ENCODE peak calls at places on chromosomes 4 and X, in five cellular contexts. One of them, this sample, is unnamed. For H3K4me1, the result is how much of the 10 kb centered on the place peaks cover.

GRCh38 chr4:185238261-185238681 is 28.9 kb downstream of the SNX25 start:
- DNase-seq in suprapubic skin: no peak
- DNase-seq in SK-N-SH: no peak
- DNase-seq in endothelial cell of umbilical vein: no peak
- DNase-seq in Panc1: no peak
- DNase-seq in this sample: no peak

GRCh38 chr4:8276358-8277240 is 7.0 kb downstream of the HTRA3 start:
- DNase-seq in endothelial cell of umbilical vein: peak
- DNase-seq in Panc1: no peak
- DNase-seq in SK-N-SH: no peak
- DNase-seq in suprapubic skin: no peak
- DNase-seq in this sample: no peak

GRCh38 chr4:150493846-150494245 is 88.1 kb upstream of the MAB21L2 start:
- DNase-seq in SK-N-SH: no peak
- DNase-seq in suprapubic skin: no peak
- DNase-seq in endothelial cell of umbilical vein: no peak
- DNase-seq in Panc1: no peak
- DNase-seq in this sample: no peak

GRCh38 chr4:7699040-7699439 is 240.6 kb downstream of the AFAP1 start:
- DNase-seq in suprapubic skin: no peak
- DNase-seq in SK-N-SH: peak
- DNase-seq in Panc1: no peak
- DNase-seq in endothelial cell of umbilical vein: no peak
- DNase-seq in this sample: no peak

GRCh38 chr4:97987019-97987648 is 156.1 kb downstream of the STPG2 start:
- DNase-seq in suprapubic skin: no peak
- DNase-seq in Panc1: no peak
- DNase-seq in endothelial cell of umbilical vein: peak
- DNase-seq in SK-N-SH: peak
- DNase-seq in this sample: peak

GRCh38 chr4:145098675-145099037 is 545 bp downstream of the ABCE1 start:
- DNase-seq in SK-N-SH: peak
- DNase-seq in Panc1: peak
- DNase-seq in endothelial cell of umbilical vein: peak
- DNase-seq in suprapubic skin: no peak
- DNase-seq in this sample: no peak

GRCh38 chr4:25172964-25173917 is 13.0 kb upstream of the SEPSECS start:
- DNase-seq in SK-N-SH: no peak
- DNase-seq in Panc1: peak
- DNase-seq in endothelial cell of umbilical vein: peak
- DNase-seq in suprapubic skin: no peak
- DNase-seq in this sample: no peak

GRCh38 chr4:162461952-162462351 is 298.2 kb upstream of the FSTL5 start:
- DNase-seq in suprapubic skin: no peak
- DNase-seq in SK-N-SH: peak
- DNase-seq in endothelial cell of umbilical vein: no peak
- DNase-seq in Panc1: no peak
- DNase-seq in this sample: peak

GRCh38 chr4:138736362-138736761 is 279.2 kb upstream of the NOCT start:
- DNase-seq in suprapubic skin: no peak
- DNase-seq in endothelial cell of umbilical vein: peak
- DNase-seq in SK-N-SH: no peak
- DNase-seq in Panc1: no peak
- DNase-seq in this sample: no peak

GRCh38 chr4:55075823-55076418 is 49.5 kb downstream of the KDR start:
- DNase-seq in suprapubic skin: no peak
- DNase-seq in endothelial cell of umbilical vein: no peak
- DNase-seq in SK-N-SH: no peak
- DNase-seq in Panc1: no peak
- DNase-seq in this sample: no peak

GRCh38 chr4:8745828-8746225 is 125.8 kb downstream of the HMX1 start:
- DNase-seq in endothelial cell of umbilical vein: no peak
- DNase-seq in Panc1: no peak
- DNase-seq in suprapubic skin: peak
- DNase-seq in SK-N-SH: no peak
- DNase-seq in this sample: no peak

GRCh38 chrX:111008126-111008525 is 87.9 kb upstream of the PAK3 start:
- DNase-seq in suprapubic skin: no peak
- DNase-seq in SK-N-SH: no peak
- DNase-seq in endothelial cell of umbilical vein: no peak
- DNase-seq in Panc1: no peak
- DNase-seq in this sample: no peak

GRCh38 chr4:169682360-169683047 is 62.1 kb downstream of the CLCN3 start:
- DNase-seq in SK-N-SH: no peak
- DNase-seq in suprapubic skin: no peak
- DNase-seq in Panc1: no peak
- DNase-seq in endothelial cell of umbilical vein: no peak
- DNase-seq in this sample: no peak

GRCh38 chr4:98659106-98659592 is 738 bp upstream of the TSPAN5 start:
- DNase-seq in endothelial cell of umbilical vein: no peak
- DNase-seq in SK-N-SH: no peak
- DNase-seq in Panc1: no peak
- DNase-seq in suprapubic skin: no peak
- DNase-seq in this sample: peak

GRCh38 chr4:149031399-149031798 is 589.2 kb upstream of the NR3C2 start:
- DNase-seq in Panc1: no peak
- DNase-seq in SK-N-SH: no peak
- DNase-seq in endothelial cell of umbilical vein: peak
- DNase-seq in suprapubic skin: no peak
- DNase-seq in this sample: peak

GRCh38 chr4:78779280-78779679 is 3.1 kb downstream of the BMP2K start:
- DNase-seq in Panc1: no peak
- DNase-seq in SK-N-SH: no peak
- DNase-seq in suprapubic skin: no peak
- DNase-seq in endothelial cell of umbilical vein: no peak
- DNase-seq in this sample: no peak

GRCh38 chr4:142222127-142222526 is 585.7 kb downstream of the IL15 start:
- DNase-seq in SK-N-SH: no peak
- DNase-seq in Panc1: no peak
- DNase-seq in suprapubic skin: no peak
- DNase-seq in endothelial cell of umbilical vein: no peak
- DNase-seq in this sample: no peak

GRCh38 chr4:145230726-145231125 is 50.3 kb upstream of the OTUD4 start:
- DNase-seq in SK-N-SH: no peak
- DNase-seq in endothelial cell of umbilical vein: no peak
- DNase-seq in Panc1: no peak
- DNase-seq in suprapubic skin: no peak
- DNase-seq in this sample: no peak

GRCh38 chrX:110491846-110492620 is 133.4 kb downstream of the RTL9 start:
- DNase-seq in Panc1: no peak
- DNase-seq in SK-N-SH: no peak
- DNase-seq in endothelial cell of umbilical vein: no peak
- DNase-seq in suprapubic skin: no peak
- DNase-seq in this sample: no peak

GRCh38 chrX:20362268-20363002 is 95.7 kb upstream of the RPS6KA3 start:
- DNase-seq in endothelial cell of umbilical vein: peak
- DNase-seq in SK-N-SH: no peak
- DNase-seq in Panc1: no peak
- DNase-seq in suprapubic skin: no peak
- DNase-seq in this sample: no peak

GRCh38 chr4:10048931-10049655 is 27.8 kb upstream of the SLC2A9 start:
- DNase-seq in endothelial cell of umbilical vein: no peak
- DNase-seq in suprapubic skin: no peak
- DNase-seq in Panc1: no peak
- DNase-seq in SK-N-SH: no peak
- DNase-seq in this sample: no peak

GRCh38 chr4:95318044-95318443 is 230.7 kb downstream of the UNC5C start:
- DNase-seq in endothelial cell of umbilical vein: no peak
- DNase-seq in Panc1: no peak
- DNase-seq in SK-N-SH: no peak
- DNase-seq in suprapubic skin: no peak
- DNase-seq in this sample: no peak

GRCh38 chrX:140034916-140035315 is 69.6 kb upstream of the CXorf66 start:
- DNase-seq in Panc1: no peak
- DNase-seq in suprapubic skin: no peak
- DNase-seq in endothelial cell of umbilical vein: no peak
- DNase-seq in SK-N-SH: peak
- DNase-seq in this sample: peak

GRCh38 chr4:137934921-137935320 is 307.2 kb downstream of the SLC7A11 start:
- DNase-seq in SK-N-SH: no peak
- DNase-seq in Panc1: no peak
- DNase-seq in suprapubic skin: no peak
- DNase-seq in endothelial cell of umbilical vein: no peak
- DNase-seq in this sample: no peak

GRCh38 chrX:153946910-153947769 is 2.7 kb upstream of the RENBP start:
- DNase-seq in SK-N-SH: peak
- DNase-seq in endothelial cell of umbilical vein: peak
- DNase-seq in suprapubic skin: no peak
- DNase-seq in Panc1: no peak
- DNase-seq in this sample: peak

GRCh38 chr4:74005528-74005927 is 7.1 kb upstream of the CXCL5 start:
- DNase-seq in suprapubic skin: no peak
- DNase-seq in SK-N-SH: no peak
- DNase-seq in Panc1: no peak
- DNase-seq in endothelial cell of umbilical vein: peak
- DNase-seq in this sample: no peak

GRCh38 chr4:159238631-159239030 is 135.8 kb downstream of the RAPGEF2 start:
- DNase-seq in SK-N-SH: no peak
- DNase-seq in Panc1: no peak
- DNase-seq in suprapubic skin: no peak
- DNase-seq in endothelial cell of umbilical vein: peak
- DNase-seq in this sample: no peak

GRCh38 chr4:175927121-175927520 is 115.1 kb upstream of the GPM6A start:
- DNase-seq in endothelial cell of umbilical vein: no peak
- DNase-seq in Panc1: no peak
- DNase-seq in suprapubic skin: no peak
- DNase-seq in SK-N-SH: no peak
- DNase-seq in this sample: no peak

GRCh38 chrX:74104356-74105065 is 199.5 kb upstream of the ZCCHC13 start:
- DNase-seq in endothelial cell of umbilical vein: no peak
- DNase-seq in suprapubic skin: no peak
- DNase-seq in SK-N-SH: no peak
- DNase-seq in Panc1: no peak
- DNase-seq in this sample: no peak

GRCh38 chrX:149825424-149825823 is 43.7 kb downstream of the MAGEA9 start:
- DNase-seq in endothelial cell of umbilical vein: peak
- DNase-seq in Panc1: no peak
- DNase-seq in suprapubic skin: no peak
- DNase-seq in SK-N-SH: peak
- DNase-seq in this sample: peak

GRCh38 chr4:174873931-174874330 is 44.2 kb upstream of the ADAM29 start:
- DNase-seq in Panc1: peak
- DNase-seq in suprapubic skin: no peak
- DNase-seq in endothelial cell of umbilical vein: no peak
- DNase-seq in SK-N-SH: peak
- DNase-seq in this sample: peak

GRCh38 chrX:115332832-115333231 is 43.3 kb downstream of the LUZP4 start:
- DNase-seq in SK-N-SH: no peak
- DNase-seq in endothelial cell of umbilical vein: no peak
- DNase-seq in Panc1: no peak
- DNase-seq in suprapubic skin: no peak
- DNase-seq in this sample: no peak

DNA sequence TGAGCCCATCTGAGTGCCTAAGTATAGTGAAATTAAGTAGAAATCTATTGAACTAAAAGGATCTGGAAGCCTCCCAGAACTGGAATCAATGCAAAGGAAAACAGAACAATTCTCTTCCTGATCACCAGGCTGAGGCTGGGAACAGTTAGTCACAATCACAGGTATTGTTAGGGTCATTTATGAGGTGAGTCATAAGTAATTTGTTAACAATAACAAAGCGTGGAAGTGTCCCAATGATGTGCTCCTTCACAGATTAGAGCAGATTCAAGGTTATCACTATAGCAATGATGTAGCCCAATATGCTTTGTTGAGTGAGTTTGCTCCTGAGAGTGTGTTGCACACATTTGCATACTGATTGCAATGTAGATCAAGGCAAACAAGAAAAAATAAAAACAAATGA is 228.1 kb downstream of the ZNF674 start:
- DNase-seq in Panc1: no peak
- DNase-seq in suprapubic skin: no peak
- DNase-seq in SK-N-SH: no peak
- DNase-seq in endothelial cell of umbilical vein: peak
- DNase-seq in this sample: no peak
- TF ChIP-seq POLR2AphosphoS5 in Panc1: peak
- TF ChIP-seq POLR2AphosphoS5 in suprapubic skin: no peak
- TF ChIP-seq POLR2AphosphoS5 in SK-N-SH: no peak
- TF ChIP-seq POLR2AphosphoS5 in endothelial cell of umbilical vein: no peak
- TF ChIP-seq POLR2AphosphoS5 in this sample: no peak

DNA sequence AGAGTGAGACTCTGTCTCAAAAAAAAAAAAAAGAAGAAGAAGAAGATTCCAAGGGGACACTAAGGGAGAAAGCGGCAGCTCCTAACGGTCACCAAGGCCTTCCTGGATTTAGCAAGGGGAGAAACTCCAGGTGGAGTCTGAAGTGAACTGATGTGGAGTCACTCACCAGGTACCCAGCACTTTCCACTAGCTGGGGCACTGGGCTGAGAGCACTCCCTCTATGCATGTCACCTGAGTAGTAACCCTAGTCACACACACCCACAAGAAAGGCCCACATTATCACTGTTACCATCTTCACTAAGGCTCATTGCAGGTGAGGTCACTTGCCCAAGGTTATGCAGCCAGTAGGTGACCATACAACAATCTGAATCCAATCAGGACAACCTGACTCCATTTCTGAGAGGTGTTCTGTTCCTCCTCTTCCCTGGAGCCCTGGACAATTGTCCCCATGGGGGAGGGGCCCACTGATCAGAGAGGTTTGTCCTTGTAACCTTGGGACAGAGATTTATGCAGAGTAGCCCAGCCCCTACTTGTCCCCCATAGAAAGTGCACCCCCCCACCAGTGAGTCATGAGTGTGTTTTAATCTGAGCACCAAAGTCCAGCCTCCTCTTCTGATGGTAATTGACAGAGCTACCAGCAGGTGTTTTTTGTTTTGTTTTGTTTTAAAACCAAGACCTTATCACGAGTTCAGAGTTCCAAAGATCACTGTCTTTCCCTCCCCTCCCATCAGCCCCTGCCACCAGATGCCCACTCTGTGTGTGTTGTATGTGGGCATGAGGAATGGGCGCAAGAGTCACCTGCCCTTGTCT is 5.9 kb upstream of the SASH3 start:
- DNase-seq in SK-N-SH: no peak
- DNase-seq in suprapubic skin: no peak
- DNase-seq in endothelial cell of umbilical vein: no peak
- DNase-seq in Panc1: no peak
- DNase-seq in this sample: no peak
- H3K4me1 ChIP-seq in SK-N-SH: under half
- H3K4me1 ChIP-seq in suprapubic skin: under half
- H3K4me1 ChIP-seq in endothelial cell of umbilical vein: under half
- H3K4me1 ChIP-seq in Panc1: under half
- H3K4me1 ChIP-seq in this sample: under half

GRCh38 chrX:118974088-118974907 is at the start of gene LONRF3:
- DNase-seq in endothelial cell of umbilical vein: peak
- DNase-seq in Panc1: peak
- DNase-seq in SK-N-SH: peak
- DNase-seq in suprapubic skin: peak
- DNase-seq in this sample: no peak
- TF ChIP-seq POLR2AphosphoS5 in endothelial cell of umbilical vein: no peak
- TF ChIP-seq POLR2AphosphoS5 in Panc1: peak
- TF ChIP-seq POLR2AphosphoS5 in SK-N-SH: no peak
- TF ChIP-seq POLR2AphosphoS5 in suprapubic skin: no peak
- TF ChIP-seq POLR2AphosphoS5 in this sample: no peak

DNA sequence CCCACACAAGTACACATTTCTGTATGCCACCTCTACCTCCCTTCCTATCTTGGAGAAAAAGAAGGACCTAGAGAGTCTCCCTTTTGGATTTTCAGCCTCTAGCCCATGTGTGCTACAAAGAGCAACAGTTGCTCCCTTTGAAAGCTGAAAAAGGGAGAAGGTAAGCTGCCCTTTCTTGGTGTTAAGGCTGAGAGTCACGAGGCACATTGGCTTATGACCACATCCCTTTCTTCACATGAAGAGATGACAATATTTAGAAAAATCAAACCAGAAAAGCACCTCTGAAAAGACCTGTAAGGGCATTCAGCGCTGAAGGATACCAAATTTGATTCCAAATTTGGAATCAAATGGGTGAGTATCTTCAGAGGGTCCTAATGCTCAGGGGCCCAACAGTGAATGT is 6.4 kb upstream of the FGFBP1 start:
- DNase-seq in suprapubic skin: no peak
- DNase-seq in endothelial cell of umbilical vein: no peak
- DNase-seq in SK-N-SH: no peak
- DNase-seq in Panc1: no peak
- DNase-seq in this sample: no peak
- H3K4me1 ChIP-seq in suprapubic skin: under half
- H3K4me1 ChIP-seq in endothelial cell of umbilical vein: under half
- H3K4me1 ChIP-seq in SK-N-SH: under half
- H3K4me1 ChIP-seq in Panc1: under half
- H3K4me1 ChIP-seq in this sample: under half

This sample was measured in GM23338.